ENCODE peak calls at places on chromosomes 7 and 10, in six cellular contexts. R is cardiac fibroblast, Z is prostate gland, V is HFFc6, X is IMR-90, D is frontal cortex. G is an unnamed sample.

GRCh38 chr10:97923057-97923456 is 73.4 kb downstream of the GOLGA7B start:
- DNase-seq in R (no peak), Z (no peak), V (no peak), X (no peak), D (no peak), G (no peak)

GRCh38 chr7:8605227-8605626 is 171.8 kb downstream of the NXPH1 start:
- DNase-seq in R (no peak), Z (no peak), V (no peak), X (no peak), D (no peak), G (no peak)

GRCh38 chr7:134905375-134905774 is 80.9 kb upstream of the AGBL3 start:
- DNase-seq in R (peak), Z (no peak), V (peak), X (peak), D (no peak), G (no peak)

GRCh38 chr7:84714765-84715164 is 472.1 kb downstream of the SEMA3D start:
- DNase-seq in R (no peak), Z (no peak), V (no peak), X (no peak), D (no peak), G (no peak)

GRCh38 chr10:43888551-43888950 is 239.9 kb upstream of the ZNF32 start:
- DNase-seq in R (peak), Z (no peak), V (peak), X (peak), D (no peak), G (no peak)

GRCh38 chr7:155911471-155912105 is 99.3 kb upstream of the SHH start:
- DNase-seq in R (no peak), Z (no peak), V (no peak), X (no peak), D (no peak), G (no peak)

GRCh38 chr7:630111-630511 is 96.4 kb upstream of the DNAAF5 start:
- DNase-seq in R (no peak), Z (no peak), V (no peak), X (no peak), D (no peak), G (no peak)

GRCh38 chr10:69800109-69800508 is 1.6 kb upstream of the COL13A1 start:
- DNase-seq in R (peak), Z (peak), V (peak), X (peak), D (no peak), G (no peak)

GRCh38 chr7:46685051-46685450 is 764.0 kb upstream of the IGFBP3 start:
- DNase-seq in R (no peak), Z (no peak), V (no peak), X (no peak), D (no peak), G (no peak)

GRCh38 chr7:17559388-17559787 is 260.9 kb downstream of the AHR start:
- DNase-seq in R (no peak), Z (no peak), V (peak), X (peak), D (no peak), G (no peak)

GRCh38 chr7:94621120-94621519 is 34.8 kb downstream of the SGCE start:
- DNase-seq in R (no peak), Z (no peak), V (no peak), X (no peak), D (no peak), G (no peak)

GRCh38 chr7:29924684-29925083 is 64.9 kb downstream of the SCRN1 start:
- DNase-seq in R (no peak), Z (no peak), V (no peak), X (no peak), D (no peak), G (no peak)

GRCh38 chr10:34252111-34252510 is 563.0 kb downstream of the PARD3 start:
- DNase-seq in R (peak), Z (no peak), V (no peak), X (no peak), D (no peak), G (no peak)

GRCh38 chr7:20301311-20301939 is 29.3 kb upstream of the ITGB8 start:
- DNase-seq in R (peak), Z (no peak), V (no peak), X (peak), D (no peak), G (peak)

GRCh38 chr7:99371376-99371920 is 3.1 kb upstream of the ARPC1B start:
- DNase-seq in R (no peak), Z (no peak), V (no peak), X (no peak), D (no peak), G (no peak)

GRCh38 chr10:74432841-74433594 is 282.0 kb downstream of the ADK start:
- DNase-seq in R (peak), Z (no peak), V (peak), X (peak), D (no peak), G (no peak)

GRCh38 chr7:121404348-121404747 is 8.2 kb upstream of the FAM3C start:
- DNase-seq in R (no peak), Z (no peak), V (no peak), X (no peak), D (no peak), G (no peak)